ENCODE peak calls at places on chromosomes 11 and 22, in five cellular contexts. Y is spleen, Q is breast epithelium, B is stomach, A is transverse colon. U is an unnamed sample.

GRCh38 chr22:35883028-35883620 is 145.5 kb downstream of the RBFOX2 start:
- DNase-seq in Y (no peak), Q (no peak), B (no peak), A (no peak), U (no peak)

GRCh38 chr11:18457435-18457834 is 1.8 kb downstream of the LDHAL6A start:
- DNase-seq in Y (no peak), Q (no peak), B (peak), A (no peak), U (no peak)

GRCh38 chr11:130772266-130773227 is 143.7 kb downstream of the SNX19 start:
- DNase-seq in Y (no peak), Q (peak), B (peak), A (peak), U (no peak)

GRCh38 chr11:66293352-66293751 is 1.7 kb downstream of the TMEM151A start:
- DNase-seq in Y (no peak), Q (no peak), B (no peak), A (no peak), U (no peak)

GRCh38 chr22:46936378-46936916 is 174.0 kb downstream of the TBC1D22A start:
- DNase-seq in Y (no peak), Q (no peak), B (no peak), A (no peak), U (no peak)

GRCh38 chr22:46025225-46025972 is 48.4 kb upstream of the WNT7B start:
- DNase-seq in Y (peak), Q (no peak), B (no peak), A (no peak), U (no peak)

GRCh38 chr11:7572001-7572712 is 58.4 kb downstream of the PPFIBP2 start:
- DNase-seq in Y (no peak), Q (no peak), B (peak), A (no peak), U (no peak)

GRCh38 chr22:39954584-39955055 is 5.6 kb upstream of the TMA7B start:
- DNase-seq in Y (no peak), Q (no peak), B (no peak), A (no peak), U (no peak)

GRCh38 chr22:47090591-47091240 is 328.3 kb downstream of the TBC1D22A start:
- DNase-seq in Y (no peak), Q (peak), B (no peak), A (no peak), U (no peak)

GRCh38 chr22:42680648-42681047 is 31.5 kb upstream of the CYB5R3 start:
- DNase-seq in Y (no peak), Q (no peak), B (no peak), A (no peak), U (no peak)

GRCh38 chr22:46116491-46116958 is 33.8 kb upstream of the PPARA start:
- DNase-seq in Y (peak), Q (peak), B (peak), A (peak), U (peak)

GRCh38 chr11:65776710-65777141 is 4.0 kb downstream of the AP5B1 start:
- DNase-seq in Y (peak), Q (peak), B (peak), A (no peak), U (no peak)

GRCh38 chr11:19558189-19558986 is 154.2 kb upstream of the NAV2 start:
- DNase-seq in Y (no peak), Q (no peak), B (no peak), A (no peak), U (no peak)

GRCh38 chr11:118488480-118489109 is 38.7 kb upstream of the TTC36 start:
- DNase-seq in Y (peak), Q (no peak), B (peak), A (peak), U (peak)

GRCh38 chr22:31089101-31090100 is 8.3 kb downstream of the SMTN start:
- DNase-seq in Y (peak), Q (no peak), B (peak), A (peak), U (no peak)

GRCh38 chr11:122159861-122160260 is 43.8 kb upstream of the BLID start:
- DNase-seq in Y (no peak), Q (no peak), B (no peak), A (no peak), U (no peak)
- H3K27ac ChIP-seq in Y (no peak), Q (peak), B (peak), A (peak), U (peak)

DNA sequence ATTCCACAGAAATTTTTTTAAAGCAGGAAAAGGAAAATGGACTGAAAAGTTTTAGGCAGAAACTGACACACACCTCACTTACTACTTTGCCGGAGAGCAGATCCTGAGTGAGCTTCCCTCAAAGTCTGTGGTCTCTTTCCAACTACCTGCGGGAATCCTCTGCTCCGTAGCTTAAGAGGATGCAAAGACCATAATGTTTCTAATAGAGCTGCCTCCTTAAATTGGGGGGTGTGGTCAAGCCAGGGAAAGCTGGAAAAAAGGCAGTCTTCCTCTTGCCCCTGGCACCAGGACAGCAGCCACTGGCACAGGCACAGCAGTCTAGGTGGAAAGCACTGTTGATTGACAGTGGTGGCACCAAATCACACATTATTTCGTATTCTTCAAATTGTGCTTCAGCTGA is at the start of gene ETS1:
- DNase-seq in Y (no peak), Q (no peak), B (peak), A (no peak), U (no peak)
- TF ChIP-seq POLR2AphosphoS5 in Y (peak), Q (no peak), B (no peak), A (no peak), U (no peak)

DNA sequence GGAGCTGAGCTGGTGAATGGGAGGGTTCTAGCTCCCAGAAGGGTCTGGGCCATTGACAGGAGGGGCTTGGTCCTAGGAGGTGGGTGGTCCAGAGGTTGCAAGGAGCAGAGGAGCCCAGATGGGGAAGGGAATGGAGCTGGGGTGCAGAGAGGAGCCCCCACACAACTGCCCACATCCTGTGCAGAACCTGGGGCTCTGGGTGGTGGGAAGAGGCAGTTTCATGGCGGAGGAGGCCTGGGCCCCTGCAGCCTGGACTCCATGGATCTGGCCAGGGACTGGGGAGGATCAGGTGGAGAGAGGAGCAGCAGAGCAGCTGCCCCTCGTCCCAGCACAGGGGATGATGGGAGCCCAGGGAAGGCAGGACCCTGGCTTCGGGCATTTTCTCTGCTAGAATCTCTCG is 963 bp upstream of the ADORA2A start:
- DNase-seq in Y (no peak), Q (no peak), B (no peak), A (no peak), U (no peak)
- H3K4me3 ChIP-seq in Y (no peak), Q (no peak), B (no peak), A (no peak), U (no peak)

GRCh38 chr11:110184466-110184865 is 91.3 kb downstream of the ZC3H12C start:
- DNase-seq in Y (no peak), Q (no peak), B (no peak), A (no peak), U (no peak)

GRCh38 chr11:110186456-110186855 is 93.3 kb downstream of the ZC3H12C start:
- DNase-seq in Y (no peak), Q (no peak), B (no peak), A (no peak), U (no peak)

GRCh38 chr11:110184974-110185597 is 91.9 kb downstream of the ZC3H12C start:
- DNase-seq in Y (no peak), Q (no peak), B (no peak), A (no peak), U (no peak)

GRCh38 chr11:110185599-110185998 is 92.4 kb downstream of the ZC3H12C start:
- DNase-seq in Y (no peak), Q (no peak), B (no peak), A (no peak), U (no peak)

GRCh38 chr11:110182886-110183285 is 89.7 kb downstream of the ZC3H12C start:
- DNase-seq in Y (no peak), Q (no peak), B (no peak), A (no peak), U (no peak)
- H3K27ac ChIP-seq in Y (no peak), Q (no peak), B (no peak), A (no peak), U (no peak)

DNA sequence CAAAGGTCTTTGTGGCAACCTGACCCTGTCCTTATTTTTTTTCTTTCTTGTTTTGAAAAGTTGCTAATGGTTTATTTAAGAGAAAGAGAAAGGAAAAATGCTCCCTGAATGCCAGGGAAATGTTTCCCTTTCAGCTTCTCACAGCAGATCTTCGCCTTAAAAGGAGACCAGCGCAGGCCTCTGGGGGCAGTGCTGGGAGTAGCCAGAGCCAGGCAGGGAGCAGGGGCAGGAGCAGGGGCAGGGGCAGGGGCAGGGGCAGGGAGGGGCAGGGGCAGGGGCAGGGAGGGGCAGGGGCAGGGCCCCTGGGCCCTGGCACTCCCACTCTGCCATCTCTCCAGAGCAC is 5.1 kb downstream of the MOB2 start:
- DNase-seq in Y (no peak), Q (no peak), B (no peak), A (no peak), U (no peak)
- TF ChIP-seq POLR2AphosphoS5 in Y (no peak), Q (no peak), B (no peak), A (no peak), U (no peak)

GRCh38 chr22:49849161-49850020 is 4.3 kb upstream of the ZBED4 start:
- DNase-seq in Y (peak), Q (no peak), B (no peak), A (no peak), U (no peak)
- H3K4me3 ChIP-seq in Y (peak), Q (peak), B (peak), A (peak), U (peak)

GRCh38 chr11:2674681-2675131 is 25.1 kb downstream of the KCNQ1OT1 start:
- DNase-seq in Y (peak), Q (peak), B (peak), A (no peak), U (peak)
- H3K27ac ChIP-seq in Y (peak), Q (peak), B (peak), A (no peak), U (no peak)

GRCh38 chr11:85647604-85648299 is at the start of gene TMEM126A:
- DNase-seq in Y (peak), Q (peak), B (peak), A (peak), U (peak)

GRCh38 chr11:85647078-85647477 is 689 bp upstream of the TMEM126A start:
- DNase-seq in Y (no peak), Q (no peak), B (no peak), A (no peak), U (no peak)

GRCh38 chr11:85643255-85643654 is 4.5 kb upstream of the TMEM126A start:
- DNase-seq in Y (no peak), Q (no peak), B (peak), A (peak), U (no peak)
- TF ChIP-seq POLR2AphosphoS5 in Y (no peak), Q (no peak), B (no peak), A (no peak), U (no peak)

GRCh38 chr22:24893341-24894070 is 53.0 kb downstream of the LHFPL7 start:
- DNase-seq in Y (no peak), Q (no peak), B (no peak), A (no peak), U (no peak)

GRCh38 chr22:24894998-24895397 is 51.5 kb downstream of the LHFPL7 start:
- DNase-seq in Y (no peak), Q (peak), B (peak), A (peak), U (peak)

DNA sequence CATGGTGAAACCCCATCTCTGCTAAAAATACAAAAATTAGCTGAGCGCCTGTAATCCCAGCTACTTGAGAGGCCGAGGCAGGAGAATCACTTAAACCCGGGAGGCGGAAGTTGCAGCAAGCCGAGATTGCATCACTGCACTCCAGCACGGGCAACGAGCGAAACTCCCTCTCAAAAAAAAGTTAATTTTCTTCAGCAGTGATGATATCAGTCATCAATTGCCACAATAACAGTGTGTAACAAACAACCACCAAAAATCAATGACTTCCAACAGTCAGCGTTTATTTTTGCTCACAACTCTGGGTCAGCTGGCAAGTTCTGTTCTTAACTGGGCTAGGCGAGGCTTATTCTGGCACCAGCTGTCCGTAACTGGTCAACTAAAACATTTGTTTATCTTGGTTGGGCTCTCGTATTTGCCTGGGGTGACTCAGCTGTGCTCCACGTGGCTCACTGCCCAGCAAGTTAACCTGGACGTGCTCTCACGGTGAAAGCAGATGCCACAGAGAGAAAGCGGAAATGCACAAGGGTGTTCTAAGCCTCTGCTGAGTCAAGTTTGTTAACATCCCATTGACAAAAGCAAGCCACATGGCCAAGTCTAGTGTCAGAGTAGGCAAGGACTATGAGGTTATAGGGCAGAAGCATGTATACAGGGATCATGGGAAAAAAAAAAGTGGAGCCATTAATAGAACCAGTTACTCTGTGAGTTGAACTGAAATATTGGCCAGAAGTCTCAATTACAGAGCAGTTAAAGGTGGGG is 52.1 kb downstream of the LHFPL7 start:
- DNase-seq in Y (no peak), Q (peak), B (peak), A (peak), U (peak)
- H3K4me3 ChIP-seq in Y (no peak), Q (no peak), B (no peak), A (no peak), U (no peak)